ENCODE peak calls at places on chromosomes 12 and 14, in nine cellular contexts. B is lower leg skin, I is GM06990, R is H1, G is OCI-LY7, D is foreskin fibroblast, N is ovary, L is upper lobe of right lung, E is psoas muscle. J is an unnamed sample.

GRCh38 chr14:100375273-100375962 is 52.3 kb downstream of the SLC25A47 start:
- DNase-seq in B (peak), I (peak), R (no peak), G (peak), D (peak), N (peak), L (peak), E (peak), J (peak)

GRCh38 chr14:34489324-34489723 is 27.3 kb upstream of the SPTSSA start:
- DNase-seq in B (no peak), I (no peak), R (no peak), G (no peak), D (no peak), N (no peak), L (no peak), E (no peak), J (no peak)

GRCh38 chr14:91229743-91230200 is 14.7 kb downstream of the GPR68 start:
- DNase-seq in B (no peak), I (peak), R (no peak), G (peak), D (no peak), N (no peak), L (no peak), E (no peak), J (peak)

GRCh38 chr14:29724991-29725390 is 202.7 kb downstream of the PRKD1 start:
- DNase-seq in B (no peak), I (no peak), R (no peak), G (no peak), D (peak), N (no peak), L (no peak), E (no peak), J (no peak)

GRCh38 chr12:93751864-93752610 is 74.9 kb downstream of the CRADD start:
- DNase-seq in B (no peak), I (no peak), R (no peak), G (no peak), D (peak), N (no peak), L (no peak), E (no peak), J (peak)

GRCh38 chr12:106919910-106920544 is 35.7 kb upstream of the TMEM263 start:
- DNase-seq in B (no peak), I (no peak), R (no peak), G (peak), D (peak), N (no peak), L (no peak), E (no peak), J (no peak)

GRCh38 chr12:58028294-58028693 is 86.9 kb downstream of the ATP23 start:
- DNase-seq in B (no peak), I (no peak), R (no peak), G (no peak), D (no peak), N (no peak), L (no peak), E (no peak), J (no peak)

GRCh38 chr14:30427846-30428245 is 131.1 kb upstream of the G2E3 start:
- DNase-seq in B (no peak), I (no peak), R (no peak), G (no peak), D (no peak), N (no peak), L (no peak), E (no peak), J (no peak)

GRCh38 chr14:87934185-87934584 is 58.8 kb downstream of the GALC start:
- DNase-seq in B (no peak), I (no peak), R (no peak), G (no peak), D (no peak), N (no peak), L (no peak), E (no peak), J (no peak)

GRCh38 chr12:27960822-27961221 is 11.7 kb downstream of the PTHLH start:
- DNase-seq in B (no peak), I (no peak), R (no peak), G (no peak), D (no peak), N (no peak), L (no peak), E (no peak), J (no peak)

GRCh38 chr12:114936148-114937099 is 252.4 kb upstream of the TBX3 start:
- DNase-seq in B (no peak), I (no peak), R (no peak), G (no peak), D (peak), N (no peak), L (no peak), E (no peak), J (no peak)

GRCh38 chr12:117968826-117969659 is at the start of gene KSR2:
- DNase-seq in B (no peak), I (peak), R (peak), G (peak), D (peak), N (peak), L (peak), E (peak), J (no peak)

GRCh38 chr14:37232907-37233481 is 35.3 kb downstream of the MIPOL1 start:
- DNase-seq in B (no peak), I (no peak), R (no peak), G (peak), D (peak), N (no peak), L (no peak), E (no peak), J (peak)

GRCh38 chr12:46071769-46072624 is 81.6 kb upstream of the SCAF11 start:
- DNase-seq in B (peak), I (peak), R (peak), G (peak), D (peak), N (peak), L (peak), E (peak), J (peak)

GRCh38 chr12:97545804-97546203 is 83.2 kb downstream of the RMST start:
- DNase-seq in B (no peak), I (no peak), R (no peak), G (no peak), D (no peak), N (no peak), L (no peak), E (no peak), J (no peak)

GRCh38 chr12:67088401-67089118 is 180.6 kb upstream of the CAND1 start:
- DNase-seq in B (no peak), I (no peak), R (no peak), G (no peak), D (no peak), N (no peak), L (no peak), E (no peak), J (no peak)

GRCh38 chr12:67086116-67086515 is 183.0 kb upstream of the CAND1 start:
- DNase-seq in B (no peak), I (no peak), R (no peak), G (no peak), D (no peak), N (no peak), L (no peak), E (no peak), J (no peak)

GRCh38 chr12:67091678-67092077 is 177.5 kb upstream of the CAND1 start:
- DNase-seq in B (no peak), I (no peak), R (no peak), G (no peak), D (no peak), N (no peak), L (no peak), E (no peak), J (no peak)

GRCh38 chr12:67085699-67086098 is 183.5 kb upstream of the CAND1 start:
- DNase-seq in B (no peak), I (no peak), R (no peak), G (no peak), D (no peak), N (no peak), L (no peak), E (no peak), J (no peak)

DNA sequence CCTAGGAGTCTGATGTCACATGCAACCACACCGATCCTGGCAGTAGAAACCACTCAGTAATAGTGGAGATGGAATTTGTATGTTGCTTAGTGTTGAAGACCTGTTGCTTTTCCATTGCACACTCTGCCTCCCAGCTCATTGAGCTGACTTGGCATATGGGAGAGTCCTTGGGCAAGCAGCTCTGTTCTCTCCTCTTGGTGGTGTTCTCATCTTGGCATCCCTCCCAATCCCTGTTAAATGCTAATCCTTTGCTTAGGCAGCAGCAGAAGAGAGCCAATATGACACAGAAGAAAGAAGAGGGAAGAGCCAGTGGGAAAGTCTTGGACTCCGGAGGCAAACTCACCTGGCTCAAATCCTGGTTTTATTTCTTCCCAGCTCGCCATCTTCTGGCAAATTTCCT is 178.0 kb upstream of the CAND1 start:
- DNase-seq in B (no peak), I (no peak), R (no peak), G (no peak), D (no peak), N (no peak), L (no peak), E (no peak), J (no peak)
- H3K4me3 ChIP-seq in B (no peak), I (no peak), R (no peak), G (no peak), D (no peak), N (no peak), L (no peak), E (no peak), J (no peak)

GRCh38 chr14:103125098-103126070 is 2.1 kb downstream of the TNFAIP2 start:
- DNase-seq in B (no peak), I (no peak), R (no peak), G (no peak), D (no peak), N (no peak), L (no peak), E (peak), J (no peak)
- H3K4me3 ChIP-seq in B (no peak), I (no peak), R (no peak), G (no peak), D (no peak), N (no peak), L (no peak), E (peak), J (no peak)

GRCh38 chr14:61764342-61765122 is 2.3 kb downstream of the SNAPC1 start:
- DNase-seq in B (no peak), I (no peak), R (no peak), G (no peak), D (no peak), N (no peak), L (no peak), E (no peak), J (no peak)
- H3K4me3 ChIP-seq in B (no peak), I (no peak), R (peak), G (peak), D (no peak), N (no peak), L (no peak), E (peak), J (peak)

DNA sequence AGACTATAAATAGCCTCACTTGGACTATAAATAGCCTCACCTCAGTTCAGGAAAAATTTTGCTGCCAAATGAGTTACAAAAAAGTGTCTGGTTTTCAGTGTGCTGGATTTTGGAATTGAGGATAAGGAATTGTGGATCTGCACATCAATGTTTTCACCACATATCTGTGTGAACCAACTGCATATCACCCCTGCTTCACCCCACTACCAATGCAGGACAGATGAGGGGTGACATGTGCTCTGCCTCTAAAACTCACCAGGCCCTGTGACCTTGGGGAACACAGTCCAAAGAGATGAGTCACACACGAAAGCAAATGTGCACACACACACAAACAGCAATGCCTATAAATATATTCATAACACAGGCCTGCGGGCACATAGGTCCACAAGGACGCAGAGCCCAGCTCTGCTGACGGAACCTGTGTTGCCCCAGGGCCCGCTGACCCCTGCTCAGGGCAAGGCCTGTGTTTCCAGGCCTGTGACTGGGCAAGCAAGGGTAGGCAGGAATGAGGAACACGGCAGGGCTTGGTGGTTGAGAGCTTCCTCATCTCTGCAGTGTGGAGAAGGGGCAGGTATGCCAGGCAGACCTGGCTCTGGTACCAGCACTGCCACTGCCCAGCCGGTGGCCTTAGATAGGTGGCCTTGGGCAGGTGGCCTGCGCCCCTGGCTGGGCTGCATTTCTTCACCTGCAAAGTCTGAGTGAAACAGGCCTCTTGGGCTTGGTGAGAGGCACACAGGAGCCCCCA is 82.4 kb downstream of the ARL6IP4 start:
- DNase-seq in B (peak), I (no peak), R (no peak), G (peak), D (peak), N (no peak), L (no peak), E (peak), J (no peak)
- H3K4me3 ChIP-seq in B (no peak), I (no peak), R (no peak), G (no peak), D (no peak), N (no peak), L (no peak), E (no peak), J (no peak)

DNA sequence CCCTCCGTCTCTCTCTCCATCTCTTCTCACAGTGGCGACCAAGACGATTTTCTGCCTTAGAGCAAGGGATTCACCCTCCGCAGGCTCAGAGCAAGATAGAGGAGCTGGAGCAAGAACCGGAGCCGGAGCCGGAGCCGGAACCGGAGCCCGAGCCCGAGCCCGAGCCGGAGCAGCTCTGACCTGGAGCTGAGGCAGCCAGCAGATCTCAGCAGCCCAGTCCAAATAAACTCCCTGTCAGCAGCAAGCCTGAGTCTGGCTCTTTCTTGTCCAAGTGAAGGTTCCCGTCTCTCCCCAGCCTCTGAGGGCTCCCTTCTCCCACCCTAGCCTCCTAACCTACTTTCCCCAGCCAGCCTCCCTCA is 5.9 kb downstream of the LAG3 start:
- DNase-seq in B (no peak), I (no peak), R (peak), G (no peak), D (peak), N (peak), L (no peak), E (peak), J (no peak)
- H3K4me3 ChIP-seq in B (no peak), I (no peak), R (peak), G (peak), D (peak), N (peak), L (peak), E (peak), J (peak)

GRCh38 chr14:55454264-55455151 is 14.1 kb upstream of the TBPL2 start:
- DNase-seq in B (no peak), I (no peak), R (peak), G (no peak), D (peak), N (peak), L (no peak), E (no peak), J (peak)
- H3K4me3 ChIP-seq in B (no peak), I (no peak), R (no peak), G (no peak), D (no peak), N (no peak), L (no peak), E (no peak), J (no peak)

GRCh38 chr12:64666054-64666914 is 56.0 kb downstream of the RASSF3 start:
- DNase-seq in B (no peak), I (no peak), R (no peak), G (peak), D (no peak), N (no peak), L (no peak), E (no peak), J (no peak)
- H3K4me3 ChIP-seq in B (no peak), I (peak), R (no peak), G (peak), D (no peak), N (no peak), L (no peak), E (no peak), J (no peak)